ENCODE peak calls at places on chromosomes 1 and 21, in seven cellular contexts. W is PC-9, U is prostate gland, C is mesenchymal stem cell, M is IMR-90, O is mucosa of descending colon, P is breast epithelium. K is an unnamed sample.

GRCh38 chr1:19053486-19053885 is 97.0 kb upstream of the IFFO2 start:
- DNase-seq in U (no peak), C (no peak), W (no peak), O (no peak), M (no peak), P (no peak), K (no peak)

GRCh38 chr1:35569956-35570355 is 3.2 kb upstream of the TFAP2E start:
- DNase-seq in C (no peak), U (no peak), W (no peak), P (no peak), M (peak; percentile 65), O (no peak), K (no peak)

GRCh38 chr1:154548028-154548427 is 10.4 kb downstream of the UBE2Q1 start:
- DNase-seq in U (no peak), C (no peak), W (no peak), P (no peak), O (no peak), M (no peak), K (no peak)

GRCh38 chr21:34888569-34889286 is 160.4 kb downstream of the RUNX1 start:
- DNase-seq in P (peak; percentile 93), W (peak; percentile 78), C (peak; percentile 96), M (peak; percentile 96), U (peak; percentile 97), O (peak; percentile 96), K (peak; percentile 67)

GRCh38 chr1:175771301-175771700 is 27.9 kb upstream of the TNR start:
- DNase-seq in C (no peak), M (no peak), P (no peak), O (no peak), U (no peak), W (no peak), K (no peak)

GRCh38 chr1:23530750-23531651 is at the start of gene E2F2:
- DNase-seq in M (peak; percentile 77), W (peak; percentile 73), C (peak; percentile 87), O (peak; percentile 93), U (peak; percentile 84), P (peak; percentile 79), K (peak; percentile 72)

GRCh38 chr1:168371477-168371876 is 90.8 kb downstream of the TBX19 start:
- DNase-seq in M (no peak), W (no peak), C (no peak), P (no peak), U (no peak), O (no peak), K (no peak)

GRCh38 chr1:203040518-203041275 is 14.4 kb downstream of the PPFIA4 start:
- DNase-seq in P (no peak), O (no peak), M (no peak), U (no peak), W (no peak), C (no peak), K (no peak)

GRCh38 chr1:223114871-223115270 is 28.2 kb downstream of the TLR5 start:
- DNase-seq in W (no peak), M (no peak), C (peak; percentile 39), O (no peak), P (no peak), U (no peak), K (no peak)

GRCh38 chr1:75519626-75520025 is 91.3 kb downstream of the SLC44A5 start:
- DNase-seq in M (no peak), O (no peak), C (peak; percentile 19), P (no peak), U (no peak), W (no peak), K (no peak)

GRCh38 chr1:183044893-183045649 is 21.9 kb downstream of the LAMC1 start:
- DNase-seq in O (no peak), W (no peak), M (no peak), P (no peak), C (no peak), U (no peak), K (no peak)

GRCh38 chr21:10521091-10521598 is at the start of gene TPTE:
- DNase-seq in W (no peak), P (no peak), O (no peak), M (no peak), C (no peak), U (no peak), K (no peak)
- H3K9me3 ChIP-seq in W (no peaks in the 10 kb centered on the region), P (peaks cover 34% of the 10 kb centered on the region), O (peaks cover 80% of the 10 kb centered on the region), M (peaks cover 12% of the 10 kb centered on the region), C (peaks cover 25% of the 10 kb centered on the region), U (no peaks in the 10 kb centered on the region), K (peaks cover 2% of the 10 kb centered on the region)

GRCh38 chr1:38154089-38154470 is 107.5 kb upstream of the POU3F1 start:
- DNase-seq in M (no peak), W (no peak), O (no peak), P (no peak), C (no peak), U (no peak), K (no peak)

GRCh38 chr1:38152351-38153082 is 105.9 kb upstream of the POU3F1 start:
- DNase-seq in M (no peak), U (no peak), O (no peak), C (no peak), W (no peak), P (peak; percentile 19), K (no peak)

GRCh38 chr1:38153426-38154088 is 107.0 kb upstream of the POU3F1 start:
- DNase-seq in M (no peak), C (no peak), U (no peak), P (no peak), W (no peak), O (no peak), K (no peak)

GRCh38 chr1:38151399-38151798 is 104.8 kb upstream of the POU3F1 start:
- DNase-seq in M (no peak), O (no peak), C (no peak), U (no peak), P (no peak), W (no peak), K (no peak)
- H3K9me3 ChIP-seq in M (no peaks in the 10 kb centered on the region), O (no peaks in the 10 kb centered on the region), C (peaks cover 4% of the 10 kb centered on the region), U (no peaks in the 10 kb centered on the region), P (no peaks in the 10 kb centered on the region), W (no peaks in the 10 kb centered on the region), K (no peaks in the 10 kb centered on the region)

GRCh38 chr1:2816786-2817185 is 15.3 kb upstream of the TTC34 start:
- DNase-seq in P (no peak), W (no peak), U (no peak), O (peak; percentile 17), C (no peak), M (no peak), K (no peak)

GRCh38 chr1:2812136-2812535 is 10.6 kb upstream of the TTC34 start:
- DNase-seq in O (no peak), U (no peak), M (no peak), P (no peak), W (no peak), C (no peak), K (no peak)

GRCh38 chr1:2815551-2815950 is 14.1 kb upstream of the TTC34 start:
- DNase-seq in W (no peak), M (no peak), U (no peak), O (peak; percentile 39), P (no peak), C (no peak), K (no peak)

GRCh38 chr1:2812939-2813653 is 11.6 kb upstream of the TTC34 start:
- DNase-seq in C (no peak), M (no peak), U (no peak), O (no peak), W (no peak), P (no peak), K (no peak)

GRCh38 chr1:2814511-2815075 is 13.1 kb upstream of the TTC34 start:
- DNase-seq in U (no peak), W (no peak), M (no peak), P (no peak), C (no peak), O (peak; percentile 36), K (no peak)
- H3K9me3 ChIP-seq in U (no peaks in the 10 kb centered on the region), W (no peaks in the 10 kb centered on the region), M (peaks cover 50% of the 10 kb centered on the region), P (peaks cover 20% of the 10 kb centered on the region), C (no peaks in the 10 kb centered on the region), O (no peaks in the 10 kb centered on the region), K (no peaks in the 10 kb centered on the region)

GRCh38 chr21:44650265-44650972 is 4.0 kb downstream of the KRTAP12-4 start:
- DNase-seq in O (no peak), U (no peak), C (no peak), P (no peak), W (no peak), M (no peak), K (no peak)

GRCh38 chr21:44650973-44651675 is 3.3 kb downstream of the KRTAP12-4 start:
- DNase-seq in P (no peak), C (no peak), O (no peak), W (no peak), M (no peak), U (no peak), K (no peak)

GRCh38 chr21:44647222-44647552 is 973 bp downstream of the KRTAP10-11 start:
- DNase-seq in M (no peak), P (no peak), O (no peak), W (no peak), U (no peak), C (no peak), K (no peak)

GRCh38 chr21:44649701-44650100 is 3.5 kb downstream of the KRTAP10-11 start:
- DNase-seq in P (no peak), C (no peak), O (no peak), U (no peak), M (no peak), W (no peak), K (no peak)

DNA sequence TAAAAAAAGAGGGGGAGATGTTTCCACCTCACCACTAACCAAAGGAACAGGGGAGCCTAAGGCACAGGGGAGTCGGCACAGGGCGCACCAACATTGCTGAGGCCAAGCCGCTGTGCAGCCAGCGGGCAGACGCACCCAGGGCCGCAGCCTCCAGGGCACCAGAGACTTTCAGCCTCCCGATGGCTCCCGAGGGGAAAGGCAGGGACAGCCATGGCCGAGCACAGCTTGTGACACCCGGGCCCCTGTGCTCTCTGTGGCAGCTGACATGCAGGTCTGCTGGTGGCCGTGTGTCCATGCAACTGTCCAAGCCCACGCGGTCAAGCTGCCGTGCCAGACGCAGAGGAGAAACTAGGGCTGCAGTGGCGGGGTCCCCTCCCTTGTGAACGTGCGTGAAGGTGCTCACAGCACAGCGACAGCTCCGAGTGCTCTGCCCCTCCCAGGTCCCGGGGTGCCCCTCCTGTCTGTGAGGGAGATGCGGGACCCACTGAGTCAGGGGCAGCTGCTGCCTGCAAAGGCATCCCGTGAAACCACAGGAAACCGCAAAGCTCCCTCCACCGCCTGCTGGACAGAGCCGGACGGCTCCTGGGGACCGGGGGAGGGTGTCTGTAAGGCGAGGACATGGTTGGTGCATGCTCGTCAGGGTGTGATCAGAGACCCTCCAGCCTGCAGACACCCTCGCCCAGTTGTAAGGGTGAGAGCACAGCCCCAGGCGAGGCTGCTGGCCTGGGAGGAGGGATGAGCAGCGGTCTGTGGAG is 2.5 kb downstream of the KRTAP10-11 start:
- DNase-seq in C (no peak), U (no peak), P (no peak), M (no peak), W (no peak), O (no peak), K (no peak)
- H3K9me3 ChIP-seq in C (peaks cover 15% of the 10 kb centered on the region), U (no peaks in the 10 kb centered on the region), P (peaks cover 15% of the 10 kb centered on the region), M (peaks cover 4% of the 10 kb centered on the region), W (no peaks in the 10 kb centered on the region), O (peaks cover 3% of the 10 kb centered on the region), K (peaks cover 10% of the 10 kb centered on the region)

GRCh38 chr1:215005078-215005477 is 77.5 kb upstream of the KCNK2 start:
- DNase-seq in W (no peak), M (peak; percentile 45), U (no peak), P (no peak), O (no peak), C (no peak), K (no peak)
- H3K9me3 ChIP-seq in W (no peaks in the 10 kb centered on the region), M (no peaks in the 10 kb centered on the region), U (no peaks in the 10 kb centered on the region), P (no peaks in the 10 kb centered on the region), O (no peaks in the 10 kb centered on the region), C (no peaks in the 10 kb centered on the region), K (no peaks in the 10 kb centered on the region)

K was measured in T-helper 17 cell.